ENCODE peak calls at places on chromosomes 2 and 18, in seven cellular contexts. One of them, this sample, is unnamed.

GRCh38 chr2:60295591-60295962 is 257.9 kb downstream of the BCL11A start:
- DNase-seq in H9: peak; percentile 64
- DNase-seq in mesenchymal stem cell: no peak
- DNase-seq in trophoblast cell: no peak
- DNase-seq in neuronal stem cell: no peak
- DNase-seq in IMR-90: no peak
- DNase-seq in H1: no peak
- DNase-seq in this sample: peak; percentile 65

GRCh38 chr2:98793275-98793674 is 62.3 kb upstream of the MGAT4A start:
- DNase-seq in trophoblast cell: peak; percentile 96
- DNase-seq in IMR-90: no peak
- DNase-seq in mesenchymal stem cell: no peak
- DNase-seq in H1: no peak
- DNase-seq in neuronal stem cell: no peak
- DNase-seq in H9: no peak
- DNase-seq in this sample: no peak

GRCh38 chr2:20170646-20171250 is 54.2 kb downstream of the SDC1 start:
- DNase-seq in IMR-90: no peak
- DNase-seq in mesenchymal stem cell: no peak
- DNase-seq in neuronal stem cell: no peak
- DNase-seq in H9: peak; percentile 19
- DNase-seq in trophoblast cell: no peak
- DNase-seq in H1: no peak
- DNase-seq in this sample: no peak

GRCh38 chr2:16261071-16261470 is 320.7 kb downstream of the MYCN start:
- DNase-seq in H9: no peak
- DNase-seq in neuronal stem cell: no peak
- DNase-seq in IMR-90: no peak
- DNase-seq in H1: no peak
- DNase-seq in mesenchymal stem cell: no peak
- DNase-seq in trophoblast cell: no peak
- DNase-seq in this sample: no peak

GRCh38 chr2:32894119-32894728 is 52.5 kb upstream of the LTBP1 start:
- DNase-seq in trophoblast cell: no peak
- DNase-seq in neuronal stem cell: no peak
- DNase-seq in H9: no peak
- DNase-seq in mesenchymal stem cell: no peak
- DNase-seq in IMR-90: no peak
- DNase-seq in H1: no peak
- DNase-seq in this sample: no peak

GRCh38 chr2:102420290-102420689 is 2.7 kb upstream of the IL18RAP start:
- DNase-seq in H1: no peak
- DNase-seq in IMR-90: no peak
- DNase-seq in neuronal stem cell: no peak
- DNase-seq in trophoblast cell: no peak
- DNase-seq in mesenchymal stem cell: no peak
- DNase-seq in H9: no peak
- DNase-seq in this sample: no peak

GRCh38 chr2:24402242-24403092 is 42.1 kb upstream of the ITSN2 start:
- DNase-seq in trophoblast cell: no peak
- DNase-seq in neuronal stem cell: no peak
- DNase-seq in mesenchymal stem cell: no peak
- DNase-seq in H1: no peak
- DNase-seq in H9: no peak
- DNase-seq in IMR-90: no peak
- DNase-seq in this sample: no peak

GRCh38 chr2:168194784-168195522 is 52.4 kb downstream of the STK39 start:
- DNase-seq in trophoblast cell: no peak
- DNase-seq in neuronal stem cell: no peak
- DNase-seq in IMR-90: peak; percentile 63
- DNase-seq in H9: no peak
- DNase-seq in H1: no peak
- DNase-seq in mesenchymal stem cell: no peak
- DNase-seq in this sample: no peak

GRCh38 chr2:142112648-142113278 is 18.1 kb downstream of the LRP1B start:
- DNase-seq in trophoblast cell: no peak
- DNase-seq in mesenchymal stem cell: peak; percentile 80
- DNase-seq in H9: no peak
- DNase-seq in IMR-90: peak; percentile 48
- DNase-seq in H1: no peak
- DNase-seq in neuronal stem cell: no peak
- DNase-seq in this sample: peak; percentile 17

GRCh38 chr2:232459419-232460035 is 3.6 kb downstream of the ALPI start:
- DNase-seq in trophoblast cell: no peak
- DNase-seq in H9: peak; percentile 22
- DNase-seq in IMR-90: no peak
- DNase-seq in H1: no peak
- DNase-seq in neuronal stem cell: no peak
- DNase-seq in mesenchymal stem cell: no peak
- DNase-seq in this sample: no peak

GRCh38 chr2:26424211-26424610 is 22.5 kb downstream of the DRC1 start:
- DNase-seq in H1: peak; percentile 23
- DNase-seq in neuronal stem cell: no peak
- DNase-seq in H9: no peak
- DNase-seq in IMR-90: no peak
- DNase-seq in trophoblast cell: no peak
- DNase-seq in mesenchymal stem cell: no peak
- DNase-seq in this sample: no peak

GRCh38 chr2:138433995-138434991 is 67.3 kb upstream of the SPOPL start:
- DNase-seq in neuronal stem cell: no peak
- DNase-seq in H9: no peak
- DNase-seq in trophoblast cell: peak; percentile 51
- DNase-seq in IMR-90: peak; percentile 23
- DNase-seq in H1: no peak
- DNase-seq in mesenchymal stem cell: no peak
- DNase-seq in this sample: peak; percentile 6

GRCh38 chr2:148885988-148886387 is 11.0 kb downstream of the KIF5C start:
- DNase-seq in H9: no peak
- DNase-seq in mesenchymal stem cell: no peak
- DNase-seq in IMR-90: no peak
- DNase-seq in H1: no peak
- DNase-seq in neuronal stem cell: no peak
- DNase-seq in trophoblast cell: no peak
- DNase-seq in this sample: no peak

GRCh38 chr2:195766691-195767090 is 109.7 kb downstream of the SLC39A10 start:
- DNase-seq in mesenchymal stem cell: no peak
- DNase-seq in H1: no peak
- DNase-seq in trophoblast cell: no peak
- DNase-seq in IMR-90: no peak
- DNase-seq in H9: no peak
- DNase-seq in neuronal stem cell: no peak
- DNase-seq in this sample: no peak

GRCh38 chr2:236211281-236211680 is 43.1 kb upstream of the GBX2 start:
- DNase-seq in H1: peak; percentile 39
- DNase-seq in trophoblast cell: no peak
- DNase-seq in IMR-90: no peak
- DNase-seq in mesenchymal stem cell: no peak
- DNase-seq in neuronal stem cell: no peak
- DNase-seq in H9: no peak
- DNase-seq in this sample: no peak
- H3K18ac ChIP-seq in H1: no peak overlapping the region
- H3K18ac ChIP-seq in trophoblast cell: no peak overlapping the region
- H3K18ac ChIP-seq in IMR-90: no peak overlapping the region
- H3K18ac ChIP-seq in mesenchymal stem cell: no peak overlapping the region
- H3K18ac ChIP-seq in neuronal stem cell: peak overlapping the region; percentile 56
- H3K18ac ChIP-seq in H9: no peak overlapping the region
- H3K18ac ChIP-seq in this sample: no peak overlapping the region

DNA sequence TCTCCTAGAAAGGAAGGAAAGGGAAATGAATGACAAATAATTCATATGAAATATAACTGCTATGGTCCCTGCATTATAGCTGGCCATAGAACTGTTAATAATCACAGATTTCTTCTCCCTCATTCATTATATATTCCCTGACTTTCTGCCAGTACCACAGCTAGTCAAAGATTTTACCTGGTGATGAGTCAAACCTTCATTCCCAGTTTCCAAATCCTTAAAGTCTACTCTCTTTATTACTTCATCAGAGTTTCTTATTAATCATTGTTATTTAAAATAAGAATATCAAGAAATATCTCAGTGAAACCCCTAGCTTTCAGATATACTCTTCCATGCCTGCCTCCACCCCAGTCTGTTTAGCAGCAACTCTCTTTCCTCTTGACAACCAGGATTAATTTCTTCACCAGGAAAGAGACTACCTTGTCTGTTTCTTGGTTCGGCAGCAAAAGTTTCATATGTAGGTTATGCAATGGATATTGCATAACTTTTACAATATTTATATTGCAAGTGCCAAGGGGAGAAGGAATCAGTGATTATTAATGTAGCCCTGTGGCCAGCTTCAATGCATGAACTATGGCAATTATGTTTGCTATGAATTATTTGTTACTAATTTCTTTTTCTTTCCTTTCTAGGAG is 533.8 kb downstream of the FBXO15 start:
- DNase-seq in neuronal stem cell: no peak
- DNase-seq in mesenchymal stem cell: no peak
- DNase-seq in IMR-90: peak; percentile 31
- DNase-seq in H1: no peak
- DNase-seq in trophoblast cell: no peak
- DNase-seq in H9: no peak
- DNase-seq in this sample: no peak
- H3K18ac ChIP-seq in neuronal stem cell: no peak overlapping the region
- H3K18ac ChIP-seq in mesenchymal stem cell: no peak overlapping the region
- H3K18ac ChIP-seq in IMR-90: peak overlapping the region; percentile 97
- H3K18ac ChIP-seq in H1: no peak overlapping the region
- H3K18ac ChIP-seq in trophoblast cell: no peak overlapping the region
- H3K18ac ChIP-seq in H9: no peak overlapping the region
- H3K18ac ChIP-seq in this sample: no peak overlapping the region

DNA sequence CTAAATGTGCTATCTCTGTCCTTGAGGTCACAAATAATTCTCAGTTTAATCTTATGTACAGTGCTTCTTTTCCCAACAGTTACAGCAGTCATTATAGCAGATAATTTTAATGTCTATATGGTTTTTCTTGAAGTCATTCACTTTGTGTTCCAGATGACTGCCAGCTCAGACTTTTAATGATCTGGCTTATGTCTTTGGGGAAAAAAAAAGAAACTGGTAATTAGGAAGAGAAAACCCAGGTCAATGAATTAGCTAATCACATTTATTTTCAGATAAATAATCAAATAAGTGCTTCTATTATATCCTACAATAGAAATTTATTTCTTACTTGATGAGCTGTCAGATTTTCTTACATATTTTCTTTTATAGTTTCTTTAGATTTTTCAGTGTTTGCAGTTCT is 96.0 kb downstream of the COMMD1 start:
- DNase-seq in H9: no peak
- DNase-seq in trophoblast cell: no peak
- DNase-seq in IMR-90: no peak
- DNase-seq in mesenchymal stem cell: no peak
- DNase-seq in neuronal stem cell: no peak
- DNase-seq in H1: no peak
- DNase-seq in this sample: no peak
- H3K18ac ChIP-seq in H9: no peak overlapping the region
- H3K18ac ChIP-seq in trophoblast cell: no peak overlapping the region
- H3K18ac ChIP-seq in IMR-90: no peak overlapping the region
- H3K18ac ChIP-seq in mesenchymal stem cell: no peak overlapping the region
- H3K18ac ChIP-seq in neuronal stem cell: no peak overlapping the region
- H3K18ac ChIP-seq in H1: no peak overlapping the region
- H3K18ac ChIP-seq in this sample: no peak overlapping the region

DNA sequence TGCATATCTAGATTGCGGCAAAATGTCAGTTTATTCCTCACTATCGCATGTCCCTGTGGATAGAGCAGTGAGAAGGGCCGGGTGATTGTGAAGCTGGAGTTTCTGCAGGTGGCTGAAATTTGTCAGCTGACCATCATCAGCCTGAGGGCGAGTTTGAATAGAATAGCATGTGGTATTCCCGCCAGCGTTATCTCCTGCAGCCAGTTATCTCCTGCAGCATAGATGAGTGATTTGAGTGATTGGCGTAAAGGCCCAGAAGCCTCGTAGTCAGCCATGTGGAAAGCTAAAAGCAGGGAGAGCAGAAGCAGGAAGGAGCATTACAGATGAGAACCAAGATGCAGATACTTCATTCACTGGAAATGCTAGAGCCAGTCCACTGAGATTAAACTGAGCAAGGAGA is 65.5 kb downstream of the CABLES1 start:
- DNase-seq in H1: no peak
- DNase-seq in trophoblast cell: peak; percentile 89
- DNase-seq in IMR-90: no peak
- DNase-seq in mesenchymal stem cell: no peak
- DNase-seq in neuronal stem cell: no peak
- DNase-seq in H9: no peak
- DNase-seq in this sample: peak; percentile 88
- H3K18ac ChIP-seq in H1: no peak overlapping the region
- H3K18ac ChIP-seq in trophoblast cell: no peak overlapping the region
- H3K18ac ChIP-seq in IMR-90: no peak overlapping the region
- H3K18ac ChIP-seq in mesenchymal stem cell: no peak overlapping the region
- H3K18ac ChIP-seq in neuronal stem cell: no peak overlapping the region
- H3K18ac ChIP-seq in H9: no peak overlapping the region
- H3K18ac ChIP-seq in this sample: no peak overlapping the region